ENCODE peak calls at places on chromosomes 7 and 10, in ten cellular contexts. P, N, A, Z, U, R, K, V, C and F are unnamed samples.

GRCh38 chr10:89431977-89432376 is 17.6 kb downstream of the IFIT5 start:
- DNase-seq in A (no peak), R (no peak), Z (no peak), V (no peak), C (no peak), P (no peak), N (no peak), K (no peak), U (peak; percentile 45), F (no peak)

GRCh38 chr10:42926831-42927230 is 144.2 kb downstream of the BMS1 start:
- DNase-seq in U (no peak), K (peak; percentile 78), A (no peak), C (no peak), P (no peak), N (no peak), Z (no peak), V (peak; percentile 40), R (no peak), F (no peak)

GRCh38 chr10:77006836-77007511 is 630.6 kb downstream of the KCNMA1 start:
- DNase-seq in A (no peak), U (no peak), V (no peak), P (no peak), K (no peak), C (no peak), R (no peak), Z (no peak), N (no peak), F (no peak)

GRCh38 chr10:77629775-77630565 is 7.6 kb downstream of the KCNMA1 start:
- DNase-seq in C (no peak), Z (no peak), R (no peak), K (no peak), U (no peak), A (no peak), V (no peak), N (no peak), P (no peak), F (no peak)

GRCh38 chr10:102701272-102701671 is 12.9 kb downstream of the ARL3 start:
- DNase-seq in P (no peak), R (no peak), N (no peak), V (no peak), A (no peak), U (no peak), C (no peak), Z (no peak), K (no peak), F (no peak)

GRCh38 chr10:113780681-113781250 is 29.3 kb downstream of the PLEKHS1 start:
- DNase-seq in V (no peak), A (no peak), K (no peak), C (no peak), U (no peak), N (no peak), P (no peak), R (no peak), Z (no peak), F (no peak)

GRCh38 chr10:17123062-17123661 is 6.4 kb downstream of the CUBN start:
- DNase-seq in Z (no peak), K (no peak), P (no peak), U (no peak), V (no peak), A (no peak), C (no peak), R (no peak), N (no peak), F (no peak)

GRCh38 chr10:113751116-113751728 is at the start of gene PLEKHS1:
- DNase-seq in U (no peak), P (no peak), C (no peak), R (no peak), V (no peak), A (no peak), N (no peak), K (no peak), Z (no peak), F (no peak)

GRCh38 chr10:80454526-80455460 is 683 bp downstream of the TSPAN14 start:
- DNase-seq in N (no peak), U (peak; percentile 49), C (peak; percentile 76), A (peak; percentile 67), K (no peak), V (peak; percentile 75), R (peak; percentile 68), P (no peak), Z (peak; percentile 78), F (peak; percentile 51)
- TF ChIP-seq POLR2A in N (no peak), U (no peak), C (no peak), A (no peak), K (no peak), V (no peak), R (peak; percentile 68), P (no peak), Z (no peak), F (no peak)

DNA sequence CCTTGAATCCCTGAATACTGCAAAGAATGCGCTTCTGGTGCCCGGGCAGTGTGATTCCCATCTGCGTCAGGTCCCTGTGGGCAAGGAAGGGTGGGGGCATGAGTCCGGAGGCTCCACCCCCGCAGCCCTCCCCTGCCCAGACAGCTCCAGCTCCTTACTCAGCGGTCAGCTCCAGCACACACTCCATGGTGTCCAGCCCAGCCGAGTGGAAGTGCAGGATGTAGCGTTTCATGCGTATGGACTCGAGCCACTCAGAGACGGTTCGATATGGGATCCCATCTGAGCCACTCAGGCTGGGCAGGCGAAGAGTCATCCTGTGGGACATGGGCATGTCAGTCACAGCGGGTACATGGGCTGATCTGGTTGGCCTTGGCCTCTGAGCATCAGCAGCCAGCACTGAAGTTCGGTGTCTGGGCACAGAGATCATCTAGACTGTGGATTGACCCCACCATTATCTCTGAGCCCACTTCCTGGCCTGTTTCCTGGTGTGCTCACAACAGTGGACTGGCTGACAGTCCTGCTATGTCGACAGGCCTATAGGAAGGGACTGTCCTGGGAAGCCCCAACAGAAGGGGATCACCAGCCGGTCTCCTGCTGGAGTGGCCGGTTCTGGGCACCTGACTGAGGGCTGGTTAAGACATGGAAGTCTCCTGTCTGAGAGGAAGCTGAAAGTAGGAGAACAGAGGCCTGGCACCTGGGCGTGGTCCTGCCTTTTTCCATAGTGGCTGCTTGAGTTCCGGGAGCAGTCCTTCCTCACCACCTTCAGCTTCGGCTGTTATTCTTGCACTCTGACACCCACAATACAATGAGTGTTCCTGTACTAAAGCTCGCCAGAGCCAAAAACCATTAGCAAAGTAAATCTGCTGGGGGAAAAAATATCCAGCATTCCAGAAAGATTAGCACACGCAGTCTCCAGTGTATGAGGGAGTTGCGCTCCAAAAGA is 10.6 kb downstream of the ZYX start:
- DNase-seq in Z (peak; percentile 91), N (no peak), U (peak; percentile 84), A (peak; percentile 60), V (peak; percentile 77), R (no peak), P (peak; percentile 70), C (no peak), K (no peak), F (no peak)
- TF ChIP-seq POLR2A in Z (peak; percentile 44), N (no peak), U (peak; percentile 58), A (no peak), V (peak; percentile 20), R (no peak), P (no peak), C (peak; percentile 27), K (no peak), F (peak; percentile 43)

GRCh38 chr10:123681285-123681684 is 15.1 kb downstream of the GPR26 start:
- DNase-seq in P (no peak), R (no peak), U (no peak), A (no peak), C (no peak), V (no peak), K (no peak), N (no peak), Z (no peak), F (no peak)
- TF ChIP-seq POLR2A in P (no peak), R (no peak), U (no peak), A (no peak), C (no peak), V (no peak), K (no peak), N (no peak), Z (no peak), F (no peak)

GRCh38 chr7:149838224-149838991 is at the start of gene ZNF862:
- DNase-seq in P (peak; percentile 93), V (peak; percentile 99), N (peak; percentile 99), R (peak; percentile 97), A (peak; percentile 99), K (peak; percentile 99), C (peak; percentile 98), U (peak; percentile 98), Z (peak; percentile 99), F (peak; percentile 98)
- TF ChIP-seq POLR2A in P (peak; percentile 41), V (peak; percentile 95), N (peak; percentile 75), R (peak; percentile 70), A (no peak), K (peak; percentile 17), C (peak; percentile 27), U (peak; percentile 51), Z (peak; percentile 57), F (peak; percentile 74)

GRCh38 chr10:84156768-84157167 is 16.8 kb upstream of the GPR15LG start:
- DNase-seq in R (no peak), Z (no peak), K (no peak), N (no peak), C (no peak), V (peak; percentile 33), A (no peak), U (no peak), P (no peak), F (no peak)
- TF ChIP-seq POLR2A in R (no peak), Z (no peak), K (no peak), N (no peak), C (no peak), V (no peak), A (no peak), U (no peak), P (no peak), F (peak; percentile 69)

GRCh38 chr7:92833766-92834605 is 2.4 kb downstream of the CDK6 start:
- DNase-seq in P (peak; percentile 70), N (peak; percentile 58), K (peak; percentile 93), V (peak; percentile 90), R (peak; percentile 80), A (peak; percentile 83), U (peak; percentile 85), Z (peak; percentile 88), C (peak; percentile 83), F (peak; percentile 34)
- TF ChIP-seq POLR2A in P (peak; percentile 14), N (peak; percentile 41), K (no peak), V (peak; percentile 55), R (peak; percentile 76), A (no peak), U (peak; percentile 67), Z (peak; percentile 50), C (no peak), F (peak; percentile 49)

GRCh38 chr7:99375070-99375807 is 709 bp downstream of the ARPC1B start:
- DNase-seq in A (peak; percentile 80), Z (peak; percentile 88), K (peak; percentile 93), P (peak; percentile 67), U (peak; percentile 72), N (peak; percentile 84), C (peak; percentile 89), R (peak; percentile 69), V (peak; percentile 88), F (peak; percentile 84)
- TF ChIP-seq POLR2A in A (no peak), Z (no peak), K (no peak), P (no peak), U (peak; percentile 57), N (peak; percentile 31), C (peak; percentile 9), R (peak; percentile 8), V (peak; percentile 48), F (peak; percentile 74)

GRCh38 chr7:368651-369475 is 78.9 kb downstream of the FOXL3 start:
- DNase-seq in N (no peak), C (peak; percentile 59), U (no peak), K (no peak), P (no peak), A (peak; percentile 29), V (peak; percentile 11), Z (peak; percentile 51), R (no peak), F (no peak)
- TF ChIP-seq POLR2A in N (no peak), C (no peak), U (no peak), K (no peak), P (no peak), A (no peak), V (no peak), Z (no peak), R (no peak), F (no peak)